ENCODE peak calls at places on chromosomes 11 and 22, in five cellular contexts. P, J, V, L and T are unnamed samples.

GRCh38 chr22:49052023-49052538 is 775.6 kb downstream of the BRD1 start:
- DNase-seq in P (no peak), J (no peak), V (no peak), L (no peak), T (no peak)

GRCh38 chr22:19448739-19449421 is 1.4 kb upstream of the C22orf39 start:
- DNase-seq in P (no peak), J (peak), V (no peak), L (no peak), T (no peak)

GRCh38 chr11:74746868-74747267 is 1.8 kb upstream of the RNF169 start:
- DNase-seq in P (no peak), J (no peak), V (no peak), L (no peak), T (no peak)

GRCh38 chr11:3156661-3157311 is 8.3 kb downstream of the OSBPL5 start:
- DNase-seq in P (no peak), J (no peak), V (peak), L (peak), T (no peak)

GRCh38 chr11:30560345-30561106 is 25.6 kb downstream of the MPPED2 start:
- DNase-seq in P (no peak), J (no peak), V (no peak), L (no peak), T (no peak)

GRCh38 chr11:116950210-116950609 is 112.8 kb upstream of the APOA1 start:
- DNase-seq in P (no peak), J (no peak), V (no peak), L (no peak), T (no peak)

GRCh38 chr11:19428206-19429001 is 187.7 kb upstream of the E2F8 start:
- DNase-seq in P (no peak), J (peak), V (no peak), L (no peak), T (no peak)

GRCh38 chr22:50600541-50600940 is at the start of gene MAPK8IP2:
- DNase-seq in P (no peak), J (peak), V (no peak), L (no peak), T (no peak)

GRCh38 chr22:37549704-37550059 is 10.6 kb upstream of the CDC42EP1 start:
- DNase-seq in P (peak), J (peak), V (no peak), L (no peak), T (peak)

GRCh38 chr11:86800956-86801264 is 568 bp downstream of the PRSS23 start:
- DNase-seq in P (no peak), J (no peak), V (no peak), L (no peak), T (peak)

GRCh38 chr11:2741006-2741376 is 41.2 kb upstream of the KCNQ1OT1 start:
- DNase-seq in P (no peak), J (no peak), V (peak), L (peak), T (peak)

GRCh38 chr11:83374311-83374710 is 88.1 kb upstream of the CCDC90B start:
- DNase-seq in P (no peak), J (no peak), V (no peak), L (no peak), T (no peak)

GRCh38 chr11:124900464-124900863 is 2.8 kb upstream of the ROBO4 start:
- DNase-seq in P (peak), J (no peak), V (peak), L (no peak), T (peak)

DNA sequence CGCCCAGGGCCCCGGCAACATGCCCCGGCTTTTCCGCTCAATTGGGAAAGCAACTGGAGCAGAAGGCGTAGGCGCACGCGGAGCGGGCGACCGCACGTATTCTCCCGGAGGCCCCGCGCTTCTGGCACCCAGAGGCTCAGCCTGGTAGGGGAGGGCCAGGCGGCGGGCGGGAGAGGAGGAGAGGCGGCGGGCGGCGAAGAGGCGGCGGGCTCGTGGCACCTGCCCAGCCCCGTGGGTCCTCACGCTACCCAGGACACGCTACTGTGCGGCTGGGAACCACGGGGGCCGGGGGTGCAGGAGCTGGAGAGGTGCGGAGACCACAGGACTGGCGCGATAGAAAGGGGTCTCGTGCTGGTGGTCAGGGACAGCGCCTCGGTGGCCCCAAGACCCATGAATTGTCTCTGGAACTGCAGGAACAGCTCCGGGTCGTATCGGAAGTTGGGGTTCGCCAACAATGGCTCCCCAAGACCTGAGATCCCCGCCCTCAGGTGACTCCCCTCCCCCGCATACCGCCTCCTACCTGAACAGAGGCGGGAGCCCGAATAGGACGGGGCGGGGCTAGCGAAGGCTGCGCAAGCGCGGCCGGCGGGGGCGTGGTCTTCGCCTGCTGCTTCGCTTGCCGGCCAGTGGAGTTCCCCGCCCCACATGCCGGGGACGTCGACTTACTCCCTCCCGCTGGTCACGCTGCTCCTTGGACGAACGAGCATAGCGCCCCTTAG is at the start of gene SLC37A4:
- DNase-seq in P (peak), J (peak), V (peak), L (peak), T (peak)
- TF ChIP-seq CTCF in P (peak), J (no peak), V (peak), L (no peak), T (peak)

GRCh38 chr22:36378080-36378788 is 9.5 kb downstream of the MYH9 start:
- DNase-seq in P (no peak), J (no peak), V (no peak), L (no peak), T (no peak)
- H3K4me3 ChIP-seq in P (no peak), J (no peak), V (no peak), L (peak), T (no peak)

GRCh38 chr11:66271816-66272215 is 3.4 kb downstream of the RAB1B start:
- DNase-seq in P (no peak), J (no peak), V (no peak), L (no peak), T (no peak)

GRCh38 chr11:66267039-66267378 is 1.4 kb upstream of the RAB1B start:
- DNase-seq in P (no peak), J (no peak), V (no peak), L (no peak), T (no peak)

GRCh38 chr11:66267379-66268209 is 845 bp upstream of the RAB1B start:
- DNase-seq in P (peak), J (peak), V (peak), L (peak), T (peak)

GRCh38 chr11:66268210-66268952 is at the start of gene RAB1B:
- DNase-seq in P (peak), J (peak), V (peak), L (peak), T (peak)

GRCh38 chr11:66268953-66269906 is 791 bp downstream of the RAB1B start:
- DNase-seq in P (peak), J (peak), V (no peak), L (no peak), T (peak)
- TF ChIP-seq CTCF in P (peak), J (peak), V (no peak), L (peak), T (peak)

DNA sequence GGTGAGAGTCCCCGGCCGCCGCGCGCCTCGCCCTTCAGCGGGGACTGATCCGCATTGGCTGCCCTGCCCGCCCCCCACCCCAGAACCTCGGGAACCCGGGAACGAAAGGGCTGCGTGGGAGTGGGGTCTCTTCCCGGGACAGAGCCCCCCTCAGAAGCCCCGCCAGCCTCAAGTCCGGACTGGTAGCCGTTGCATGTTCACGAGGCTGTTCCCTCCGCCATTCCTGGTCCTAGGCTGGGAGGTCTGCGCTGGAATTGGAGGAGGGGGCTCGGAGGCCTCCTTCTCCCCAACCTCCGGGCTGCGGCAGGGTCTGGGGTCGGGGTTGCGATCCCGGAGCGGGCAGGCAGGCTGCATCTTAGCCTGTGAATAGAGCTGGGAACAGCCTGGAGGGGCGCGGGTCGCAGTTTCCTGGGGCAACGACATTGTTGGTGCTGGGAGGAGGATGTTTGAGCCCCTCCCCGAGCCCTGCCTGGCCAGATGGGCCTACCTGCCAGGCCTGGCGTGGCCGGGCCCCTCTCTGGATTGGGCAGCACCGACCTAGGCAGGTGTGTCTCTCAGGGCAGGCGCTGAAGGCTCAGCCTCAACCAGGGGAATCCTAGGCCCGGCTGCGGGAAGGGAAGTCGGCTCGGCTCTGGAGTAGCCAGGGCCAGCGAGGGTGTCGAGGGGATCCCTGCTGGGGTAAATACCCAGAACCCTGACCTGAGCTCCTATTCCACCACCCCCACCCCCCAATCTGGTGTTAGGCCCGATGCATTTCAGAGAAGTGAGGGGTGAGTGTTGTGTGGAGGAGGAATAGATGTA is 670 bp downstream of the MAPK8IP1 start:
- DNase-seq in P (no peak), J (peak), V (no peak), L (no peak), T (no peak)
- H3K4me3 ChIP-seq in P (peak), J (peak), V (peak), L (peak), T (peak)